ENCODE peak calls at places on chromosomes 16 and 17, in five cellular contexts. One of them, this sample, is unnamed.

GRCh38 chr17:57628421-57628820 is 116.7 kb downstream of the CCDC182 start:
- DNase-seq in neural progenitor cell: no peak
- DNase-seq in IMR-90: no peak
- DNase-seq in stomach: no peak
- DNase-seq in cardiac muscle cell: no peak
- DNase-seq in this sample: no peak

GRCh38 chr17:65562206-65562531 is 721 bp upstream of the AXIN2 start:
- DNase-seq in cardiac muscle cell: no peak
- DNase-seq in IMR-90: no peak
- DNase-seq in stomach: no peak
- DNase-seq in neural progenitor cell: no peak
- DNase-seq in this sample: no peak

GRCh38 chr17:39174907-39175694 is 9.1 kb upstream of the ARL5C start:
- DNase-seq in IMR-90: peak; percentile 60
- DNase-seq in cardiac muscle cell: peak; percentile 90
- DNase-seq in neural progenitor cell: peak; percentile 93
- DNase-seq in stomach: peak; percentile 81
- DNase-seq in this sample: peak; percentile 35

GRCh38 chr17:50539762-50540440 is 7.1 kb upstream of the SPATA20 start:
- DNase-seq in cardiac muscle cell: no peak
- DNase-seq in neural progenitor cell: no peak
- DNase-seq in IMR-90: no peak
- DNase-seq in stomach: peak; percentile 60
- DNase-seq in this sample: no peak

GRCh38 chr17:64920419-64921172 is 1.3 kb upstream of the LRRC37A3 start:
- DNase-seq in stomach: no peak
- DNase-seq in IMR-90: no peak
- DNase-seq in neural progenitor cell: no peak
- DNase-seq in cardiac muscle cell: no peak
- DNase-seq in this sample: no peak

GRCh38 chr17:21113106-21113690 is 13.6 kb upstream of the DHRS7B start:
- DNase-seq in neural progenitor cell: no peak
- DNase-seq in IMR-90: no peak
- DNase-seq in cardiac muscle cell: no peak
- DNase-seq in stomach: no peak
- DNase-seq in this sample: no peak

GRCh38 chr17:14827394-14827793 is 437.7 kb downstream of the PMP22 start:
- DNase-seq in IMR-90: no peak
- DNase-seq in neural progenitor cell: no peak
- DNase-seq in cardiac muscle cell: no peak
- DNase-seq in stomach: no peak
- DNase-seq in this sample: no peak

GRCh38 chr17:57624390-57624789 is 120.7 kb downstream of the CCDC182 start:
- DNase-seq in IMR-90: no peak
- DNase-seq in neural progenitor cell: no peak
- DNase-seq in stomach: no peak
- DNase-seq in cardiac muscle cell: no peak
- DNase-seq in this sample: no peak

GRCh38 chr17:48842746-48843145 is 11.9 kb downstream of the CALCOCO2 start:
- DNase-seq in cardiac muscle cell: no peak
- DNase-seq in neural progenitor cell: no peak
- DNase-seq in IMR-90: peak; percentile 20
- DNase-seq in stomach: no peak
- DNase-seq in this sample: no peak
- H3K27ac ChIP-seq in cardiac muscle cell: no peak overlapping the region
- H3K27ac ChIP-seq in neural progenitor cell: no peak overlapping the region
- H3K27ac ChIP-seq in IMR-90: no peak overlapping the region
- H3K27ac ChIP-seq in stomach: peak overlapping the region; percentile 56
- H3K27ac ChIP-seq in this sample: peak overlapping the region; percentile 94

GRCh38 chr16:4081577-4082021 is 34.6 kb downstream of the ADCY9 start:
- DNase-seq in IMR-90: peak; percentile 49
- DNase-seq in neural progenitor cell: peak; percentile 13
- DNase-seq in stomach: no peak
- DNase-seq in cardiac muscle cell: no peak
- DNase-seq in this sample: peak; percentile 61
- H3K27ac ChIP-seq in IMR-90: peak overlapping the region; percentile 14
- H3K27ac ChIP-seq in neural progenitor cell: no peak overlapping the region
- H3K27ac ChIP-seq in stomach: no peak overlapping the region
- H3K27ac ChIP-seq in cardiac muscle cell: no peak overlapping the region
- H3K27ac ChIP-seq in this sample: peak overlapping the region; percentile 36

GRCh38 chr16:20916289-20916688 is 15.7 kb downstream of the LYRM1 start:
- DNase-seq in neural progenitor cell: no peak
- DNase-seq in IMR-90: no peak
- DNase-seq in stomach: no peak
- DNase-seq in cardiac muscle cell: no peak
- DNase-seq in this sample: no peak

GRCh38 chr16:20915733-20916132 is 15.2 kb downstream of the LYRM1 start:
- DNase-seq in cardiac muscle cell: no peak
- DNase-seq in neural progenitor cell: no peak
- DNase-seq in stomach: no peak
- DNase-seq in IMR-90: no peak
- DNase-seq in this sample: no peak

GRCh38 chr16:20910781-20911321 is 10.3 kb downstream of the LYRM1 start:
- DNase-seq in IMR-90: peak; percentile 92
- DNase-seq in cardiac muscle cell: no peak
- DNase-seq in neural progenitor cell: no peak
- DNase-seq in stomach: no peak
- DNase-seq in this sample: no peak

GRCh38 chr16:20906871-20907255 is 6.3 kb downstream of the LYRM1 start:
- DNase-seq in cardiac muscle cell: no peak
- DNase-seq in IMR-90: no peak
- DNase-seq in stomach: no peak
- DNase-seq in neural progenitor cell: no peak
- DNase-seq in this sample: no peak

GRCh38 chr16:20911361-20911760 is 10.8 kb downstream of the LYRM1 start:
- DNase-seq in stomach: no peak
- DNase-seq in IMR-90: peak; percentile 71
- DNase-seq in cardiac muscle cell: no peak
- DNase-seq in neural progenitor cell: no peak
- DNase-seq in this sample: no peak
- H3K27ac ChIP-seq in stomach: no peak overlapping the region
- H3K27ac ChIP-seq in IMR-90: peak overlapping the region; percentile 55
- H3K27ac ChIP-seq in cardiac muscle cell: no peak overlapping the region
- H3K27ac ChIP-seq in neural progenitor cell: no peak overlapping the region
- H3K27ac ChIP-seq in this sample: peak overlapping the region; percentile 30

DNA sequence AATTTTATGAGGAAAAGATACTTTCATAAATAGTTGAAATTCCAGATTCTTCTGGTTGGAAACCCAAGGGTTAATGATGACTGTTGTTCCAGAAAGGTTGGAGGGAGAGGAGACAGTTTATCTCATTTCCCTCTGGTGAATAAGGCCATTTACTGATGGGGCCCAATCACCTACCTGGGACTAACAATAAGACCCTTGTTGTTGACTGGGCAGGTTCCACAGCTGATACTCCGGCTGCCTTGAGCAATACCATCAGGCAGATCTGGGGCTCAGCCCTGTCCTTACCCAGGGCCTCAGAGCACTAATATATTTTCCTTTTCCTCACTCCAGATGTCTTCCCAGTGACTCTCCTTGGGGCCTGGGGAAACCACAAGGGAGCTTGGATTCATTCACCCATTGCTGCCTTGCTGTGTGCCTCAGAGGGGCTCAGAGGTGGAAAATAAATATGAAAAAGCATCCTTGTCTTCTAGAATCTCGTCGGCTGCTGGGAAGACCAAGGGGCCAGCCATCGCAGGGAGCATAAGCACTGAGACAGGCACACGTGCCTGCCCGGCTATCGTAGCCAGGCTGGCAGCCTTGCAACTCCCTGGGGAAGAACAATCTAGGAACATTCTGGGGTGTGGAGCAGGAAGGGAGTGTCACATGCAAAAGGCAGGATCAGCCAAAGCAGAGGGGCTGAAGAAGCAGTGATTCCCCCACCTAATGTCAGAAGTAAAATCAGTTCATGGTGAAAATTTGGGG is 54.4 kb downstream of the MPRIP start:
- DNase-seq in stomach: no peak
- DNase-seq in IMR-90: peak; percentile 59
- DNase-seq in neural progenitor cell: no peak
- DNase-seq in cardiac muscle cell: no peak
- DNase-seq in this sample: no peak
- H3K27ac ChIP-seq in stomach: no peak overlapping the region
- H3K27ac ChIP-seq in IMR-90: peak overlapping the region; percentile 34
- H3K27ac ChIP-seq in neural progenitor cell: no peak overlapping the region
- H3K27ac ChIP-seq in cardiac muscle cell: peak overlapping the region; percentile 95
- H3K27ac ChIP-seq in this sample: peak overlapping the region; percentile 60

DNA sequence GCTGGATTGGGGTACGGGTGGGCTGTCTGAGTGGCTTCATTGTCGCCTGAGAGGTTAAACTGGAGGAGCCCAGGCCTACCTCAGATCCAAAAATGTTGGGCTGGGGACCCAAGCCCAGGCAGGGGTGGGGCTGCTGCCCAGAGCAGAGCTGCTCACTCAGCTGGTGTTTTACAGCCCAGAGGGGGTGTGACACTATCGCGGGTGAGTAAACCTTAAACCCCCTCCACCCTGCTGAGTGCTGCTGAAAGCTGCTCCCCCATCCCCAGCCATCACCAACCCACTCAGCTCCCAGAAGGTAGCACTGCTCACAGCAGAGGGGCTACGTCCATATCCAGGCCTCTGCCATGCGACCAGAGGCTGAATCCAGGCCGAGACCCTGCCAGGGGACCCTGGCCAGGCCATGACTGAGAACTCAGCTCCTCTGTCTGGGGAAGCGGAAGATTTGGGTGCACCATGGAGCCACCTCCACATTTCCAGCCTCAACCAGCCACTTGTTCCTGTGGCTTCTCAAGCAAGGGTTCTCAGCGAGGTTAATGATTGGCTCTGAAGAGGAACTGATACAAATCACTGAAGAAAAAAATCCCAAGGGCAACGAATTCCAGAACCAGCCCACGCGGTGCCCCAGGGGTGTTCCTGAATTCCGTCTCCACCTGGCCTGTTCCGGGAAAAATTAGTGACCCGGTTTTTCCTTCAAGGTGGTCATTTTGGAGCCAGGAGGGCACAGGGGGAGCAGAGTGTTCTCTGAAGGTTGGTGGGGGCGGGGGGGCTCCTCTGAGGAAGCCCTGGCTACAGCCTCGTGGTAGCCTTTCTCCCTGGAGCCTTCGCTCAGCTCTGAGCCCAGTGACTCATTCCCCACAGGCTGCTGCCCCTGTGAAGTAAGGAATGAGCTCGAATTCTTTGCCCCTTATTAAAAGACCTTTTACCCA is 9.4 kb upstream of the SLC16A5 start:
- DNase-seq in cardiac muscle cell: no peak
- DNase-seq in IMR-90: peak; percentile 78
- DNase-seq in stomach: no peak
- DNase-seq in neural progenitor cell: no peak
- DNase-seq in this sample: no peak
- H3K27ac ChIP-seq in cardiac muscle cell: no peak overlapping the region
- H3K27ac ChIP-seq in IMR-90: peak overlapping the region; percentile 1
- H3K27ac ChIP-seq in stomach: peak overlapping the region; percentile 77
- H3K27ac ChIP-seq in neural progenitor cell: no peak overlapping the region
- H3K27ac ChIP-seq in this sample: peak overlapping the region; percentile 4

DNA sequence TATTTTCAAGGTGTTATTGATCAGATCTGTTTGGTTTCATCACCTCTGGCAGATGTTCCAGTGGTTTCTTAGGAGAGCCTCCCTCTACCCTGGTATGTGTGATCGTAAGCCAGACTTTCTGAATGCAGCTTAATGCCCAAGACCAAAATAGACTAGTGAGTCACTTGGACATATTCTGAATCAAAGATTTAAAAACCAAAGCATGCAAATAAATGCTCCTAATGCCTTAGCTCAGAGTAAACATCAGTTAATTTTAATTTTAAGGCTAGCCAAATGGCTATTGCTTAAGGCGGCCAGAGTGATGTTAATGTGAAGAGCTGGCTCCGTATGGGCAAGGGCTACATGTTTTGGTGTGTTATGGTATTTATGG is 59.3 kb downstream of the MAP2K6 start:
- DNase-seq in neural progenitor cell: no peak
- DNase-seq in IMR-90: peak; percentile 72
- DNase-seq in stomach: no peak
- DNase-seq in cardiac muscle cell: no peak
- DNase-seq in this sample: no peak
- H3K27ac ChIP-seq in neural progenitor cell: peak overlapping the region; percentile 72
- H3K27ac ChIP-seq in IMR-90: no peak overlapping the region
- H3K27ac ChIP-seq in stomach: no peak overlapping the region
- H3K27ac ChIP-seq in cardiac muscle cell: no peak overlapping the region
- H3K27ac ChIP-seq in this sample: no peak overlapping the region